ENCODE peak calls at places on chromosomes 6 and 20, in six cellular contexts. A is Caco-2, W is Peyer's patch, M is uterus, F is PC-3, X is PC-9. I is an unnamed sample. For H3K4me1, the result is how much of the 10 kb centered on the place peaks cover.

GRCh38 chr6:63272397-63272796 is 47.4 kb downstream of the LGSN start:
- DNase-seq in A (no peak), W (no peak), M (no peak), F (peak), X (no peak), I (no peak)

GRCh38 chr20:9100721-9101120 is 31.8 kb downstream of the PLCB4 start:
- DNase-seq in A (no peak), W (no peak), M (no peak), F (no peak), X (no peak), I (no peak)

GRCh38 chr20:45061244-45061643 is 39.7 kb downstream of the KCNS1 start:
- DNase-seq in A (no peak), W (no peak), M (no peak), F (peak), X (peak), I (no peak)

GRCh38 chr20:3922223-3922982 is 33.2 kb downstream of the PANK2 start:
- DNase-seq in A (no peak), W (no peak), M (no peak), F (no peak), X (no peak), I (no peak)

GRCh38 chr6:71887006-71887743 is 825 bp downstream of the RIMS1 start:
- DNase-seq in A (no peak), W (no peak), M (no peak), F (no peak), X (no peak), I (no peak)

GRCh38 chr6:157613011-157613522 is 210.0 kb upstream of the SNX9 start:
- DNase-seq in A (no peak), W (peak), M (no peak), F (peak), X (peak), I (no peak)

GRCh38 chr20:51695574-51696303 is 72.5 kb downstream of the ATP9A start:
- DNase-seq in A (no peak), W (no peak), M (no peak), F (peak), X (peak), I (peak)

GRCh38 chr6:72245565-72245964 is 359.2 kb downstream of the RIMS1 start:
- DNase-seq in A (no peak), W (no peak), M (no peak), F (peak), X (peak), I (no peak)

GRCh38 chr6:41527721-41528408 is 18.3 kb upstream of the FOXP4 start:
- DNase-seq in A (no peak), W (no peak), M (no peak), F (peak), X (no peak), I (peak)

GRCh38 chr6:130239755-130240154 is 17.0 kb upstream of the SAMD3 start:
- DNase-seq in A (no peak), W (no peak), M (no peak), F (no peak), X (no peak), I (no peak)

GRCh38 chr20:41249781-41250281 is 67.7 kb downstream of the ZHX3 start:
- DNase-seq in A (peak), W (no peak), M (peak), F (peak), X (no peak), I (no peak)

GRCh38 chr6:100461920-100462295 is 2.8 kb downstream of the SIM1 start:
- DNase-seq in A (no peak), W (no peak), M (no peak), F (no peak), X (no peak), I (no peak)

GRCh38 chr6:82246802-82247633 is 526 bp downstream of the IBTK start:
- DNase-seq in A (peak), W (peak), M (peak), F (peak), X (peak), I (peak)

GRCh38 chr20:46751856-46752255 is 42.4 kb downstream of the SLC2A10 start:
- DNase-seq in A (no peak), W (no peak), M (no peak), F (peak), X (no peak), I (no peak)

GRCh38 chr6:50819527-50819905 is 845 bp downstream of the TFAP2B start:
- DNase-seq in A (no peak), W (no peak), M (no peak), F (no peak), X (no peak), I (no peak)

GRCh38 chr20:40688129-40689099 is 622 bp downstream of the MAFB start:
- DNase-seq in A (no peak), W (no peak), M (no peak), F (no peak), X (no peak), I (no peak)

GRCh38 chr6:111361648-111362047 is 121.4 kb downstream of the REV3L start:
- DNase-seq in A (peak), W (no peak), M (no peak), F (peak), X (peak), I (no peak)

GRCh38 chr6:15675537-15676170 is 12.8 kb upstream of the DTNBP1 start:
- DNase-seq in A (no peak), W (no peak), M (no peak), F (no peak), X (no peak), I (no peak)

GRCh38 chr6:148869589-148869988 is 122.8 kb downstream of the UST start:
- DNase-seq in A (no peak), W (no peak), M (no peak), F (peak), X (peak), I (no peak)

GRCh38 chr6:13814938-13815575 is 700 bp upstream of the MCUR1 start:
- DNase-seq in A (no peak), W (no peak), M (no peak), F (peak), X (no peak), I (no peak)

GRCh38 chr6:33313105-33313708 is 671 bp downstream of the TAPBP start:
- DNase-seq in A (no peak), W (peak), M (no peak), F (no peak), X (peak), I (peak)

GRCh38 chr6:143027058-143027457 is 33.6 kb upstream of the AIG1 start:
- DNase-seq in A (no peak), W (peak), M (peak), F (peak), X (no peak), I (peak)

GRCh38 chr6:168699631-168700315 is 258.8 kb downstream of the SMOC2 start:
- DNase-seq in A (no peak), W (no peak), M (peak), F (no peak), X (no peak), I (no peak)

GRCh38 chr6:28176373-28176772 is 34.7 kb downstream of the ZKSCAN8 start:
- DNase-seq in A (no peak), W (no peak), M (no peak), F (no peak), X (no peak), I (no peak)

GRCh38 chr20:3247638-3248037 is 8.6 kb upstream of the SLC4A11 start:
- DNase-seq in A (no peak), W (no peak), M (no peak), F (no peak), X (no peak), I (no peak)

GRCh38 chr20:48739395-48740268 is 88.2 kb downstream of the PREX1 start:
- DNase-seq in A (no peak), W (no peak), M (no peak), F (no peak), X (no peak), I (no peak)

GRCh38 chr6:148272084-148272483 is 70.6 kb upstream of the SASH1 start:
- DNase-seq in A (no peak), W (no peak), M (no peak), F (peak), X (no peak), I (no peak)

GRCh38 chr6:154907293-154907692 is 87.8 kb upstream of the TIAM2 start:
- DNase-seq in A (no peak), W (no peak), M (no peak), F (no peak), X (no peak), I (no peak)

GRCh38 chr20:36820928-36821327 is 47.4 kb upstream of the DSN1 start:
- DNase-seq in A (no peak), W (no peak), M (no peak), F (no peak), X (peak), I (no peak)

GRCh38 chr6:168007592-168008338 is 10.3 kb downstream of the KIF25 start:
- DNase-seq in A (no peak), W (no peak), M (no peak), F (peak), X (peak), I (peak)

GRCh38 chr6:111653961-111654360 is 48.3 kb upstream of the TRAF3IP2 start:
- DNase-seq in A (no peak), W (no peak), M (no peak), F (peak), X (no peak), I (no peak)

GRCh38 chr6:108667984-108668383 is 107.3 kb downstream of the FOXO3 start:
- DNase-seq in A (no peak), W (no peak), M (no peak), F (no peak), X (no peak), I (no peak)

GRCh38 chr20:57619053-57619831 is 984 bp downstream of the ZBP1 start:
- DNase-seq in A (peak), W (peak), M (no peak), F (no peak), X (no peak), I (peak)

GRCh38 chr20:17622086-17622850 is 52.4 kb downstream of the DSTN start:
- DNase-seq in A (no peak), W (peak), M (peak), F (no peak), X (no peak), I (peak)

GRCh38 chr20:57118107-57118769 is 148.2 kb downstream of the BMP7 start:
- DNase-seq in A (no peak), W (no peak), M (no peak), F (no peak), X (no peak), I (no peak)

GRCh38 chr6:29737707-29738630 is 14.7 kb downstream of the HLA-F start:
- DNase-seq in A (peak), W (peak), M (peak), F (peak), X (peak), I (peak)

GRCh38 chr6:156816505-156816904 is 39.3 kb downstream of the ARID1B start:
- DNase-seq in A (no peak), W (peak), M (no peak), F (no peak), X (no peak), I (peak)

GRCh38 chr6:105608711-105609374 is 206.0 kb upstream of the PREP start:
- DNase-seq in A (peak), W (no peak), M (no peak), F (peak), X (peak), I (no peak)

GRCh38 chr6:111850288-111850937 is 22.8 kb downstream of the FYN start:
- DNase-seq in A (no peak), W (no peak), M (no peak), F (no peak), X (no peak), I (no peak)

DNA sequence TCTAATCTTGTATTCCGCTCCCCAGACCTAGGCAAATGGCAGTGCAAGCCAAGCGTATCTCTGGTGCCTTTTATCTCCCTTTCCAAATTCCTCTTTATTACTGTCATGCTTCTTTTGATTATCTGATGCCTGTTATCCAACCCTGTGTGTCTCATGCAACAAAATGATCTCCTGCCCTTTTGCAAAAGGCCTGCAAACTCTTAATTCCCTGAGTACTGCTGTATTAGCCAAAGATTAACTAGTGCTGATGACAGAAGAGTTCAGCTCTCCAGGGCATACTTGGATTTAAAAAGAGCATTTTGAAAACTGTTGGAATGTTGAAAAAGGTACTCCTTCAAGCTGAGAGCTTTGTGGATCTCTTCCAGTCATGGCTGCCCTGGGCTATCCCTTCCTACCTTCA is 138.0 kb downstream of the CARMIL1 start:
- DNase-seq in A (no peak), W (no peak), M (no peak), F (no peak), X (no peak), I (no peak)
- H3K4me1 ChIP-seq in A (under half), W (under half), M (under half), F (under half), X (under half), I (under half)

DNA sequence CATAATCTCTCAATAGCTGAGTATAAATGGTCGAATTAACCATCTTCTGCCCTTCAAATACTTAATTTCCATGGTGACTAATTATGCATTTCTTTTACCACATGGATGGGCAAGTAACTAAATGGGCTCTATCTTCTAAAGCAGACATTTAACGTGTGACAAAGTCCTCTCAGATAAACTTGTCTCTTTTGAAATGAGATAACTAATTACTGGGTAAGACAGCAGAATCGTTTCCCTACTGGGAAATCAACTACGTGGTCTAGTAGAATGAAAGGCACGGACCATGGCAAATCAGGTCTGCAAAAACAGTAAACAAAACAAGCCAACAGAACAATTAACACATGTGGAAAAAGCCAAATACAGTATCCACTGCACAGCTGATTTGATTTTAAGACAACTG is 137.7 kb downstream of the BACH2 start:
- DNase-seq in A (no peak), W (no peak), M (no peak), F (no peak), X (no peak), I (no peak)
- H3K4me1 ChIP-seq in A (under half), W (under half), M (under half), F (under half), X (under half), I (under half)

GRCh38 chr6:35718354-35718695 is 18.5 kb upstream of the ARMC12 start:
- DNase-seq in A (no peak), W (no peak), M (no peak), F (no peak), X (no peak), I (no peak)
- H3K4me1 ChIP-seq in A (under half), W (under half), M (under half), F (under half), X (under half), I (under half)

GRCh38 chr20:39116020-39116419 is 153.9 kb downstream of the DHX35 start:
- DNase-seq in A (no peak), W (no peak), M (no peak), F (no peak), X (no peak), I (no peak)

GRCh38 chr20:39123161-39123560 is 161.0 kb downstream of the DHX35 start:
- DNase-seq in A (no peak), W (no peak), M (no peak), F (no peak), X (no peak), I (no peak)

GRCh38 chr20:39112196-39112743 is 150.1 kb downstream of the DHX35 start:
- DNase-seq in A (peak), W (no peak), M (peak), F (peak), X (peak), I (peak)

GRCh38 chr20:39111359-39112195 is 149.4 kb downstream of the DHX35 start:
- DNase-seq in A (no peak), W (no peak), M (no peak), F (no peak), X (no peak), I (no peak)

GRCh38 chr20:39117486-39117885 is 155.3 kb downstream of the DHX35 start:
- DNase-seq in A (no peak), W (no peak), M (no peak), F (peak), X (no peak), I (peak)
- H3K4me1 ChIP-seq in A (under half), W (under half), M (under half), F (under half), X (under half), I (under half)